ENCODE peak calls at places on chromosome 3, in four cellular contexts. S, Y, N and M are unnamed samples.

GRCh38 chr3:53065841-53066480 is 20.1 kb upstream of the SFMBT1 start:
- DNase-seq in N (no peak), Y (peak; percentile 41), S (no peak), M (peak; percentile 3)

GRCh38 chr3:61903931-61904657 is 342.7 kb downstream of the PTPRG start:
- DNase-seq in Y (peak; percentile 68), N (no peak), S (no peak), M (no peak)

GRCh38 chr3:191254098-191254873 is 55.2 kb downstream of the OSTN start:
- DNase-seq in Y (no peak), N (no peak), S (no peak), M (no peak)

GRCh38 chr3:45244356-45244755 is 18.3 kb upstream of the TMEM158 start:
- DNase-seq in N (no peak), Y (no peak), S (no peak), M (no peak)

GRCh38 chr3:133211449-133211848 is 173.3 kb downstream of the TMEM108 start:
- DNase-seq in S (no peak), Y (no peak), N (no peak), M (no peak)

GRCh38 chr3:24145981-24146822 is 201.1 kb downstream of the NR1D2 start:
- DNase-seq in N (no peak), S (no peak), Y (no peak), M (no peak)

GRCh38 chr3:67461667-67462142 is 192.7 kb downstream of the SUCLG2 start:
- DNase-seq in N (no peak), S (no peak), Y (no peak), M (no peak)

GRCh38 chr3:142633073-142633472 is 36.9 kb downstream of the PLS1 start:
- DNase-seq in Y (no peak), S (no peak), N (no peak), M (no peak)

GRCh38 chr3:35710554-35710953 is 71.2 kb downstream of the ARPP21 start:
- DNase-seq in S (no peak), Y (no peak), N (no peak), M (no peak)
- TF ChIP-seq EP300 in S (no peak), Y (no peak), N (no peak), M (no peak)

DNA sequence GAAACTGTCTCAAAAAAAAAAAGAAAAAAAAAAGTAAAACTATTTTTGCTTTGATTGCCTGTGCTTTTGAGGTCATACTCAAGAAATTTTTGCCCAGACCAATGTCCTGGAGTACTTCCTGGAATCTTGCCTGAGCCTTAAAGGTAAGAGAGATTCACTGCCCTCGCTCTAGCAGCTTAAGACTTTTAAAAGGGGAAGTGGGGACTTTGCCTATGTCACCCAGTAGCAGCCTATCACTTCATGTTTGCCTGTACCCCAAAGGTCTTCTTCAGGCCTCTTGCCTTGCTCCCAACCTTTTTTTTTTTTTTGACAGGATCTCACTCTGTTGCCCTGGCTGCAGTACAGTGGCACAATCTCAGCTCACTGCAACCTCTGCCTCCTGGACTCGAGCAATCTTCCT is 18.9 kb upstream of the GOLGB1 start:
- DNase-seq in Y (no peak), S (no peak), N (no peak), M (no peak)
- H3K36me3 ChIP-seq in Y (peaks cover 32% of the 10 kb centered on the region), S (peaks cover 24% of the 10 kb centered on the region), N (peaks cover 12% of the 10 kb centered on the region), M (no peaks in the 10 kb centered on the region)

GRCh38 chr3:8937064-8938020 is 25.9 kb downstream of the RAD18 start:
- DNase-seq in N (peak; percentile 6), Y (no peak), S (no peak), M (no peak)
- H3K4me3 ChIP-seq in N (no peak overlapping the region), Y (no peak overlapping the region), S (no peak overlapping the region), M (no peak overlapping the region)

DNA sequence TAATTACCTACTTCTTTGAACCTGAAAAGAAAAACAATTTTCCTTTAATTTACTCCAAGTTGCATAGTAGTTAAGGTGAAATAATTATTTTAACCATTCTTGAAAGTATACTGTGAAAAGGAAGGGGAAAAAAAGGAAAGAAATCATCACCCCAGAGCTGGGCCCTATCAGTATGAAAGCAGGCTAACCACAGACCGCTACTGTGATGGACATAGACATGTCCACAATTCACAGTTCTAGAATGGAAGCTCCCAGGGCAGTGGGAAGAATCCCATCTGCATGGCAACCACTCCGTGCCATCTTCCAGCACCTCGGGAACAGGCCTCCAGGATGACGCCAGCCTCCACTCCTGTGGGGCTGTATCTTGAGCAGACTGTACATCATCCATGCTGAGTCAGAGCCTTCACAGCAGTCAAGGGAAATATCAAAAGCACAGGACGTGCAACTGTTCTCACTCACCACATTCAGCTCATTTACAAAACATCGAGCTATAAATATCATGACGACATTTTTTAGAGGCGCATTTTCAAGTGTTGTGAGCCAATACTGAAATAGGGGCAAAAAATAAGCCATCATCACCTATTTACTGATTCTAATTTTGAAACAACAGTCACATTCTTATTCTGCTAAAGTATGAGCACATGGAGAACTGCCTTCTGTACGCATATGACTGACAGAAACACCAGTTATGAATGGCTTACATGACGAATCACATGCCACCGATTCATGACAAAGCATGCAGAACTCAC is 119.7 kb downstream of the SNRK start:
- DNase-seq in S (no peak), N (no peak), Y (no peak), M (no peak)
- TF ChIP-seq EP300 in S (no peak), N (no peak), Y (no peak), M (no peak)

DNA sequence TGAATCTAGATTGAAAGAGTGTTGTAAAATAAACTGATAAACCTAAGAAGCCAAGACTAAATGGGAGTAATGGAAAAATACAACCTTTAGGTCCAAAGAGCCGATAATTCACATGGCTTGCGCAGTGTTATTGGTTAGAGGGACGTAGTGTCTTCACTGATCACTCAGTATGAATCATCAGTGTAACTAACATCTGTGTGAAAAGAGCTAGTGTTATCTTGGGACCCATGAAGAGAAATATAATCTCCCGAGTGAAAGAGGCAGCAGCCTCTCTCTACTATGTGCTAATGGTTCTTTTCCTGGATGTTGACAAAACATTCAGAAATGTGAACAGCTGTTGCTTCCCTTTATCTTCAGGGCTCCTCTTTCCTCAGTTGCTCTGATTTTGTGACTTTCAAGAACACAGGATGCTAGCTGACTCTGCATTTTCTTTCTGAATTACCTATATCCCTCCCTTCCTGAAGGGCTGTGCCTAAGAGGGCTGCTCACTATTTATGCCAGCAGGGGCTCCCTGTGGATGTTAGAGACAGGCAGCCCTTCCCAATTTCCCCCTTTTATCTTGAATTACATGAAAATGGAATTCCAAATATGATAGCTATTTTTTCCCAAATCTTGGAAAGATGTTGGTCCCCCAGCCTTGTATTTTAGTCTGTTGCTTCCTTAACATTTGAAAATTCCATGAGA is 128.8 kb downstream of the GRM7 start:
- DNase-seq in N (no peak), Y (no peak), S (no peak), M (no peak)
- H3K36me3 ChIP-seq in N (no peaks in the 10 kb centered on the region), Y (no peaks in the 10 kb centered on the region), S (no peaks in the 10 kb centered on the region), M (no peaks in the 10 kb centered on the region)